ENCODE peak calls at places on chromosomes 3 and 15, in four cellular contexts. One of them, this sample, is unnamed.

GRCh38 chr3:161395115-161395514 is 23.8 kb upstream of the SPTSSB start:
- DNase-seq in GM12865: no peak
- DNase-seq in pancreas: no peak
- DNase-seq in right atrium auricular region: no peak
- DNase-seq in this sample: no peak

GRCh38 chr3:124149774-124150173 is 157.8 kb upstream of the ROPN1 start:
- DNase-seq in GM12865: no peak
- DNase-seq in pancreas: no peak
- DNase-seq in right atrium auricular region: no peak
- DNase-seq in this sample: no peak

GRCh38 chr3:110457508-110457907 is 614.1 kb upstream of the NECTIN3 start:
- DNase-seq in GM12865: no peak
- DNase-seq in pancreas: no peak
- DNase-seq in right atrium auricular region: no peak
- DNase-seq in this sample: no peak

GRCh38 chr3:46848271-46849097 is 14.8 kb downstream of the MYL3 start:
- DNase-seq in GM12865: peak
- DNase-seq in pancreas: peak
- DNase-seq in right atrium auricular region: peak
- DNase-seq in this sample: no peak

GRCh38 chr3:193774272-193774915 is 181.4 kb downstream of the OPA1 start:
- DNase-seq in GM12865: no peak
- DNase-seq in pancreas: no peak
- DNase-seq in right atrium auricular region: no peak
- DNase-seq in this sample: no peak

GRCh38 chr15:67126551-67127333 is 61.3 kb downstream of the SMAD3 start:
- DNase-seq in GM12865: no peak
- DNase-seq in pancreas: peak
- DNase-seq in right atrium auricular region: no peak
- DNase-seq in this sample: no peak

GRCh38 chr15:100714034-100714748 is 111.8 kb downstream of the ASB7 start:
- DNase-seq in GM12865: no peak
- DNase-seq in pancreas: no peak
- DNase-seq in right atrium auricular region: peak
- DNase-seq in this sample: no peak

GRCh38 chr3:58471025-58471887 is 20.6 kb upstream of the KCTD6 start:
- DNase-seq in GM12865: no peak
- DNase-seq in pancreas: peak
- DNase-seq in right atrium auricular region: no peak
- DNase-seq in this sample: peak

GRCh38 chr3:138395865-138396751 is 38.3 kb upstream of the ESYT3 start:
- DNase-seq in GM12865: no peak
- DNase-seq in pancreas: no peak
- DNase-seq in right atrium auricular region: no peak
- DNase-seq in this sample: no peak

GRCh38 chr3:155416500-155417118 is 123.1 kb upstream of the STRIT1 start:
- DNase-seq in GM12865: no peak
- DNase-seq in pancreas: no peak
- DNase-seq in right atrium auricular region: no peak
- DNase-seq in this sample: no peak

GRCh38 chr3:189386739-189387138 is 215.0 kb downstream of the TPRG1 start:
- DNase-seq in GM12865: no peak
- DNase-seq in pancreas: no peak
- DNase-seq in right atrium auricular region: no peak
- DNase-seq in this sample: no peak
- TF ChIP-seq CTCF in GM12865: no peak
- TF ChIP-seq CTCF in pancreas: no peak
- TF ChIP-seq CTCF in right atrium auricular region: no peak
- TF ChIP-seq CTCF in this sample: no peak

GRCh38 chr3:159172473-159172872 is 370.6 kb downstream of the MFSD1 start:
- DNase-seq in GM12865: no peak
- DNase-seq in pancreas: no peak
- DNase-seq in right atrium auricular region: no peak
- DNase-seq in this sample: no peak

GRCh38 chr3:159171333-159171732 is 369.5 kb downstream of the MFSD1 start:
- DNase-seq in GM12865: no peak
- DNase-seq in pancreas: no peak
- DNase-seq in right atrium auricular region: no peak
- DNase-seq in this sample: no peak

GRCh38 chr3:159178209-159178897 is 376.5 kb downstream of the MFSD1 start:
- DNase-seq in GM12865: no peak
- DNase-seq in pancreas: no peak
- DNase-seq in right atrium auricular region: no peak
- DNase-seq in this sample: no peak

GRCh38 chr3:159175391-159175725 is 373.5 kb downstream of the MFSD1 start:
- DNase-seq in GM12865: no peak
- DNase-seq in pancreas: no peak
- DNase-seq in right atrium auricular region: no peak
- DNase-seq in this sample: no peak

GRCh38 chr3:159174715-159175390 is 373.0 kb downstream of the MFSD1 start:
- DNase-seq in GM12865: no peak
- DNase-seq in pancreas: no peak
- DNase-seq in right atrium auricular region: no peak
- DNase-seq in this sample: no peak
- TF ChIP-seq CTCF in GM12865: no peak
- TF ChIP-seq CTCF in pancreas: no peak
- TF ChIP-seq CTCF in right atrium auricular region: no peak
- TF ChIP-seq CTCF in this sample: no peak

GRCh38 chr15:53586815-53587214 is 172.6 kb downstream of the WDR72 start:
- DNase-seq in GM12865: peak
- DNase-seq in pancreas: peak
- DNase-seq in right atrium auricular region: no peak
- DNase-seq in this sample: peak
- TF ChIP-seq CTCF in GM12865: peak
- TF ChIP-seq CTCF in pancreas: peak
- TF ChIP-seq CTCF in right atrium auricular region: no peak
- TF ChIP-seq CTCF in this sample: peak

GRCh38 chr3:127822836-127823589 is 698 bp upstream of the MGLL start:
- DNase-seq in GM12865: peak
- DNase-seq in pancreas: no peak
- DNase-seq in right atrium auricular region: peak
- DNase-seq in this sample: peak
- TF ChIP-seq CTCF in GM12865: peak
- TF ChIP-seq CTCF in pancreas: no peak
- TF ChIP-seq CTCF in right atrium auricular region: peak
- TF ChIP-seq CTCF in this sample: peak